ENCODE peak calls at places on chromosomes 5 and 9, in ten cellular contexts. V is mesendoderm, S is colonic mucosa, D is endothelial cell of umbilical vein, J is H1, L is NT2/D1, C is neuronal stem cell, U is trophoblast cell, W is adipocyte, T is Karpas-422. F is an unnamed sample.

GRCh38 chr5:168073991-168074800 is 217.2 kb upstream of the WWC1 start:
- DNase-seq in V (no peak), S (no peak), D (no peak), J (no peak), L (no peak), C (no peak), U (no peak), W (peak; percentile 58), T (no peak), F (no peak)

GRCh38 chr5:178434851-178435250 is 155.3 kb downstream of the COL23A1 start:
- DNase-seq in V (no peak), S (no peak), D (no peak), J (no peak), L (no peak), C (no peak), U (no peak), W (no peak), T (no peak), F (peak; percentile 42)

GRCh38 chr5:141172381-141173204 is at the start of gene PCDHB7:
- DNase-seq in V (peak; percentile 66), S (no peak), D (peak; percentile 35), J (no peak), L (peak; percentile 3), C (no peak), U (peak; percentile 2), W (peak; percentile 79), T (peak; percentile 80), F (peak; percentile 52)

GRCh38 chr5:181207214-181207959 is 2.4 kb upstream of the TRIM7 start:
- DNase-seq in V (peak; percentile 90), S (peak; percentile 93), D (peak; percentile 93), J (peak; percentile 97), L (no peak), C (peak; percentile 66), U (peak; percentile 89), W (peak; percentile 92), T (peak; percentile 96), F (peak; percentile 73)

GRCh38 chr9:5364294-5364990 is 24.8 kb upstream of the RLN1 start:
- DNase-seq in V (no peak), S (no peak), D (peak; percentile 35), J (no peak), L (no peak), C (no peak), U (no peak), W (peak; percentile 3), T (no peak), F (no peak)

GRCh38 chr5:157820593-157821252 is 38.2 kb downstream of the CLINT1 start:
- DNase-seq in V (peak; percentile 48), S (peak; percentile 46), D (peak; percentile 80), J (no peak), L (peak; percentile 9), C (peak; percentile 26), U (peak; percentile 67), W (peak; percentile 88), T (peak; percentile 75), F (peak; percentile 74)

GRCh38 chr9:116589392-116590354 is 97.4 kb upstream of the TRIM32 start:
- DNase-seq in V (peak; percentile 96), S (peak; percentile 58), D (peak; percentile 21), J (peak; percentile 80), L (peak; percentile 57), C (no peak), U (peak; percentile 84), W (no peak), T (peak; percentile 91), F (peak; percentile 65)

GRCh38 chr5:32753765-32754164 is 42.6 kb downstream of the NPR3 start:
- DNase-seq in V (no peak), S (no peak), D (no peak), J (no peak), L (no peak), C (no peak), U (no peak), W (peak; percentile 47), T (no peak), F (peak; percentile 6)

DNA sequence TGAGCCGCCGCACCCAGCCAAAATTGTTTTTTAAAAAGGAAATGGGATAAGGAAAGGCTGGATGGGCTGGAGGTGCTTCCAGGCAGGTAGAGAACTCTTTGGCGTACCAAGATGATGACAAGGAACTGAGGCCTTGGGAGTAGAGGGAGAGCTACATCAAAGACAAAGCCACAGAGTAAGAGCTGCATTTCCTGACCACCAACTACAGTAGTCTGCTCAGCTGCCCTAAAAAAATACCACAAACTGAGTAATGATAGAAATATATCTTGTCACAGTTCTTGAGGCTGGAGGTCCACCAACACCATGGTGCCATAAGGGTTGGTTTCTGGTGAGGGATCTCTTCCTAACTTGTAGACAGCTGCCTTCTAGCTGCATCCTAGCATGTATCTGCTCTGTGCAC is 8.2 kb downstream of the OR1K1 start:
- DNase-seq in V (no peak), S (no peak), D (no peak), J (no peak), L (no peak), C (no peak), U (no peak), W (no peak), T (no peak), F (no peak)
- H3K9ac ChIP-seq in V (no peak overlapping the region), S (no peak overlapping the region), D (no peak overlapping the region), J (no peak overlapping the region), L (no peak overlapping the region), C (no peak overlapping the region), U (no peak overlapping the region), W (no peak overlapping the region), T (no peak overlapping the region), F (no peak overlapping the region)

GRCh38 chr5:119368238-119368630 is 12.4 kb downstream of the TNFAIP8 start:
- DNase-seq in V (no peak), S (no peak), D (peak; percentile 7), J (no peak), L (no peak), C (no peak), U (no peak), W (no peak), T (no peak), F (no peak)

GRCh38 chr5:119366537-119366874 is 10.7 kb downstream of the TNFAIP8 start:
- DNase-seq in V (no peak), S (no peak), D (no peak), J (no peak), L (no peak), C (no peak), U (no peak), W (no peak), T (no peak), F (no peak)

GRCh38 chr5:119367502-119368237 is 11.9 kb downstream of the TNFAIP8 start:
- DNase-seq in V (no peak), S (no peak), D (peak; percentile 75), J (no peak), L (no peak), C (no peak), U (peak; percentile 44), W (peak; percentile 36), T (no peak), F (no peak)

GRCh38 chr5:119363936-119364335 is 8.1 kb downstream of the TNFAIP8 start:
- DNase-seq in V (no peak), S (no peak), D (no peak), J (no peak), L (no peak), C (no peak), U (no peak), W (no peak), T (no peak), F (no peak)

GRCh38 chr5:119365847-119366536 is 10.2 kb downstream of the TNFAIP8 start:
- DNase-seq in V (no peak), S (no peak), D (no peak), J (no peak), L (no peak), C (no peak), U (no peak), W (no peak), T (no peak), F (no peak)
- H3K9ac ChIP-seq in V (no peak overlapping the region), S (no peak overlapping the region), D (no peak overlapping the region), J (no peak overlapping the region), L (no peak overlapping the region), C (no peak overlapping the region), U (no peak overlapping the region), W (peak overlapping the region; percentile 38), T (no peak overlapping the region), F (no peak overlapping the region)

GRCh38 chr5:120610145-120610544 is 146.0 kb downstream of the PRR16 start:
- DNase-seq in V (no peak), S (no peak), D (no peak), J (no peak), L (no peak), C (no peak), U (no peak), W (no peak), T (no peak), F (no peak)

GRCh38 chr5:120604898-120605297 is 140.8 kb downstream of the PRR16 start:
- DNase-seq in V (no peak), S (no peak), D (no peak), J (no peak), L (no peak), C (no peak), U (peak; percentile 95), W (peak; percentile 88), T (no peak), F (no peak)

GRCh38 chr5:120609570-120609969 is 145.5 kb downstream of the PRR16 start:
- DNase-seq in V (no peak), S (no peak), D (no peak), J (no peak), L (no peak), C (no peak), U (no peak), W (peak; percentile 58), T (no peak), F (no peak)

GRCh38 chr5:120600639-120601038 is 136.5 kb downstream of the PRR16 start:
- DNase-seq in V (no peak), S (no peak), D (no peak), J (no peak), L (no peak), C (no peak), U (no peak), W (no peak), T (no peak), F (no peak)

GRCh38 chr5:120605325-120606079 is 141.4 kb downstream of the PRR16 start:
- DNase-seq in V (no peak), S (no peak), D (no peak), J (no peak), L (no peak), C (no peak), U (peak; percentile 37), W (peak; percentile 27), T (no peak), F (no peak)
- H3K9ac ChIP-seq in V (no peak overlapping the region), S (no peak overlapping the region), D (no peak overlapping the region), J (no peak overlapping the region), L (no peak overlapping the region), C (no peak overlapping the region), U (no peak overlapping the region), W (peak overlapping the region; percentile 68), T (no peak overlapping the region), F (no peak overlapping the region)

DNA sequence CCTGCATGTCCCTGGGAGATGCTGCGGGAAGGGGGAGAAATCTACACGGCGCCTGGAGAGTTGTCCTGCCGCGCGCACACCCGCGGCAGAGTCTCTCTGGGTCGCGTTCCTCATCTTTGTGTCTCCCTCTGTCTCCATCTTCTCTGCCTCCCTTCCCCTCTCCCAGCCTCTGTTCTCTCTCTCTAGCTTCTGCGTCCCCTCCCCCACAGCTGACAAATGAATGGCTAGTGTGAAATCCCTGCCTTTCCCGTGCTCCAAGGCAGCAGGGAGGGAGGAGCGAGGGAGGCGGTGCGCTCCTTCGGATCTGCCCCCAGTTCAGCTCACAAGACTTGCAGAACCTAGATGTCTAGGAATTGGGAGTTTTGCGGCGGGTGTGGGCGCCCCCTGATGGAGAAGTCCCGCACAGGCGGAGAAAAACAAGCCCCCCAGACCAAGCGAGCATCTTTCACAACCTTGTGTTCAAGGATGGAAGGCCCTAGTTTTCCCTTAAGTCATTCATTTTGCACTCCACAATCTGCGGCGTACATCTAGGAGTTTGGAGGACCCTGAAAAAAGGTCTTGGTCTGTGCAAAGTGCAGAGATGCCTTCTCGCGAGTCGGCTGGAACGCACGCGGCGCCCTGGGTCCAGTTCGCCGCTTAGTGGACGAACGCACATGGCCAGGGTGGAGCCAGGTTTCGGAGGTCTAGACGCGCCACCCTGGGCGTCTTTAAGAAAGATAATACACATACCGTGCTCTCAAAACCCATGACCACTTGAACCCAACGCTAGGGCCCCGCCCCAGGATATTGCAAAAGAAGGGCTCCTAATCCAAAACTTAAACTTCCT is 2.0 kb downstream of the VCAN start:
- DNase-seq in V (peak; percentile 100), S (peak; percentile 74), D (peak; percentile 87), J (peak; percentile 96), L (peak; percentile 92), C (peak; percentile 97), U (peak; percentile 93), W (peak; percentile 97), T (peak; percentile 74), F (peak; percentile 97)
- H3K9ac ChIP-seq in V (peak overlapping the region; percentile 80), S (no peak overlapping the region), D (peak overlapping the region; percentile 17), J (peak overlapping the region; percentile 75), L (peak overlapping the region; percentile 93), C (peak overlapping the region; percentile 99), U (no peak overlapping the region), W (peak overlapping the region; percentile 95), T (no peak overlapping the region), F (no peak overlapping the region)

F was measured in neural progenitor cell.